ENCODE peak calls at places on chromosomes 2 and 18, in four cellular contexts. A is right cardiac atrium, B is sciatic nerve, O is fibroblast of the conjunctiva. X is an unnamed sample.

GRCh38 chr18:1006309-1006708 is 101.6 kb downstream of the ADCYAP1 start:
- DNase-seq in O (no peak), A (no peak), B (no peak), X (no peak)

GRCh38 chr2:54559593-54560145 is 103.5 kb downstream of the SPTBN1 start:
- DNase-seq in O (peak; percentile 70), A (peak; percentile 60), B (no peak), X (no peak)

GRCh38 chr2:96763511-96764252 is 3.0 kb downstream of the CNNM4 start:
- DNase-seq in B (no peak), O (no peak), A (no peak), X (peak; percentile 18)

GRCh38 chr2:120305296-120305695 is 40.6 kb upstream of the INHBB start:
- DNase-seq in O (no peak), A (no peak), B (no peak), X (no peak)

GRCh38 chr2:227410191-227410590 is 22.4 kb upstream of the SCYGR1 start:
- DNase-seq in A (no peak), B (no peak), O (no peak), X (no peak)

GRCh38 chr2:187769437-187769836 is 215.2 kb upstream of the TFPI start:
- DNase-seq in O (no peak), B (no peak), A (no peak), X (no peak)

GRCh38 chr2:71612581-71613520 is 159.5 kb downstream of the DYSF start:
- DNase-seq in O (no peak), B (peak; percentile 43), A (no peak), X (no peak)

GRCh38 chr2:68734688-68735525 is at the start of gene ARHGAP25:
- DNase-seq in O (no peak), A (no peak), B (no peak), X (no peak)

GRCh38 chr2:201955702-201956141 is 77.9 kb upstream of the FZD7 start:
- DNase-seq in O (no peak), B (no peak), A (peak; percentile 78), X (no peak)

GRCh38 chr18:36309436-36310391 is 12.2 kb downstream of the FHOD3 start:
- DNase-seq in A (no peak), B (no peak), O (peak; percentile 59), X (no peak)

GRCh38 chr2:206085742-206086445 is at the start of gene INO80D:
- DNase-seq in A (peak; percentile 87), O (peak; percentile 85), B (peak; percentile 81), X (peak; percentile 71)

GRCh38 chr2:152546230-152546837 is 170.9 kb downstream of the PRPF40A start:
- DNase-seq in A (no peak), O (no peak), B (no peak), X (no peak)

GRCh38 chr2:237563816-237564215 is 2.6 kb upstream of the PRLH start:
- DNase-seq in A (no peak), B (no peak), O (no peak), X (no peak)

GRCh38 chr2:171081649-171082111 is 79.0 kb downstream of the TLK1 start:
- DNase-seq in B (no peak), O (no peak), A (no peak), X (no peak)

GRCh38 chr2:171403181-171403580 is 30.6 kb downstream of the METTL8 start:
- DNase-seq in B (no peak), A (no peak), O (no peak), X (no peak)

GRCh38 chr2:15262792-15263191 is 298.3 kb downstream of the NBAS start:
- DNase-seq in B (no peak), A (no peak), O (no peak), X (no peak)

GRCh38 chr2:210955591-210955990 is 399.2 kb downstream of the CPS1 start:
- DNase-seq in A (no peak), B (no peak), O (no peak), X (no peak)

GRCh38 chr18:6482198-6482977 is 67.7 kb upstream of the L3MBTL4 start:
- DNase-seq in O (peak; percentile 82), A (peak; percentile 93), B (peak; percentile 84), X (no peak)

GRCh38 chr2:31239842-31240198 is 5.9 kb downstream of the EHD3 start:
- DNase-seq in B (no peak), A (peak; percentile 82), O (peak; percentile 9), X (no peak)

GRCh38 chr2:235097196-235097895 is 145.5 kb downstream of the SH3BP4 start:
- DNase-seq in A (peak; percentile 17), B (no peak), O (no peak), X (no peak)

GRCh38 chr2:237873961-237874551 is 14.6 kb downstream of the RAMP1 start:
- DNase-seq in A (peak; percentile 37), B (no peak), O (no peak), X (no peak)

GRCh38 chr2:133362061-133362476 is 206.2 kb downstream of the NCKAP5 start:
- DNase-seq in O (peak; percentile 24), B (no peak), A (no peak), X (no peak)

GRCh38 chr2:224410946-224411561 is 9.1 kb upstream of the FAM124B start:
- DNase-seq in A (no peak), B (no peak), O (no peak), X (no peak)

GRCh38 chr18:59704146-59704545 is 6.9 kb upstream of the CCBE1 start:
- DNase-seq in A (no peak), B (no peak), O (no peak), X (no peak)

GRCh38 chr2:128424406-128424805 is 105.7 kb upstream of the HS6ST1 start:
- DNase-seq in A (no peak), O (no peak), B (no peak), X (no peak)

GRCh38 chr2:182360012-182360662 is 66.7 kb downstream of the PDE1A start:
- DNase-seq in A (peak; percentile 79), O (peak; percentile 72), B (no peak), X (no peak)

GRCh38 chr2:127560201-127560928 is 24.9 kb downstream of the MYO7B start:
- DNase-seq in B (peak; percentile 34), O (no peak), A (no peak), X (no peak)

GRCh38 chr2:148926291-148926961 is 51.4 kb downstream of the KIF5C start:
- DNase-seq in B (no peak), O (no peak), A (peak; percentile 69), X (peak; percentile 37)

GRCh38 chr2:106057206-106057605 is 136.9 kb downstream of the UXS1 start:
- DNase-seq in A (no peak), O (no peak), B (no peak), X (no peak)

GRCh38 chr2:64857581-64858471 is 131.4 kb upstream of the SLC1A4 start:
- DNase-seq in B (peak; percentile 69), O (peak; percentile 88), A (peak; percentile 85), X (no peak)

GRCh38 chr2:223076573-223076972 is 24.6 kb downstream of the KCNE4 start:
- DNase-seq in O (no peak), A (no peak), B (no peak), X (no peak)

GRCh38 chr2:39124000-39124769 is 3.3 kb upstream of the SOS1 start:
- DNase-seq in A (peak; percentile 99), B (peak; percentile 97), O (peak; percentile 92), X (peak; percentile 98)

GRCh38 chr2:58620896-58621295 is 379.8 kb upstream of the FANCL start:
- DNase-seq in B (no peak), A (no peak), O (no peak), X (no peak)

GRCh38 chr2:157696036-157696435 is 67.4 kb upstream of the ACVR1C start:
- DNase-seq in O (no peak), A (no peak), B (no peak), X (no peak)